ENCODE peak calls at places on chromosomes 5 and 9, in seven cellular contexts. One of them, this sample, is unnamed.

GRCh38 chr5:53249529-53249928 is 140.0 kb upstream of the MOCS2 start:
- DNase-seq in A673: no peak
- DNase-seq in AG04450: peak; percentile 91
- DNase-seq in cardiac muscle cell: peak; percentile 90
- DNase-seq in tibial nerve: no peak
- DNase-seq in Peyer's patch: no peak
- DNase-seq in kidney epithelial cell: peak; percentile 56
- DNase-seq in this sample: peak; percentile 69

GRCh38 chr9:17402309-17402708 is 176.6 kb upstream of the SH3GL2 start:
- DNase-seq in A673: peak; percentile 42
- DNase-seq in AG04450: no peak
- DNase-seq in cardiac muscle cell: peak; percentile 52
- DNase-seq in tibial nerve: no peak
- DNase-seq in Peyer's patch: no peak
- DNase-seq in kidney epithelial cell: no peak
- DNase-seq in this sample: peak; percentile 15

GRCh38 chr5:76083555-76084495 is 642 bp downstream of the SV2C start:
- DNase-seq in A673: peak; percentile 54
- DNase-seq in AG04450: no peak
- DNase-seq in cardiac muscle cell: peak; percentile 2
- DNase-seq in tibial nerve: no peak
- DNase-seq in Peyer's patch: no peak
- DNase-seq in kidney epithelial cell: no peak
- DNase-seq in this sample: no peak

GRCh38 chr9:78191931-78192330 is 43.9 kb upstream of the CEP78 start:
- DNase-seq in A673: no peak
- DNase-seq in AG04450: no peak
- DNase-seq in cardiac muscle cell: no peak
- DNase-seq in tibial nerve: no peak
- DNase-seq in Peyer's patch: no peak
- DNase-seq in kidney epithelial cell: no peak
- DNase-seq in this sample: no peak

GRCh38 chr5:109756543-109757186 is 66.9 kb downstream of the MAN2A1 start:
- DNase-seq in A673: no peak
- DNase-seq in AG04450: no peak
- DNase-seq in cardiac muscle cell: no peak
- DNase-seq in tibial nerve: no peak
- DNase-seq in Peyer's patch: no peak
- DNase-seq in kidney epithelial cell: no peak
- DNase-seq in this sample: no peak

GRCh38 chr5:163821142-163821541 is 315.7 kb downstream of the MAT2B start:
- DNase-seq in A673: no peak
- DNase-seq in AG04450: no peak
- DNase-seq in cardiac muscle cell: no peak
- DNase-seq in tibial nerve: no peak
- DNase-seq in Peyer's patch: no peak
- DNase-seq in kidney epithelial cell: no peak
- DNase-seq in this sample: no peak

GRCh38 chr9:128920381-128921058 is at the start of gene PHYHD1:
- DNase-seq in A673: peak; percentile 72
- DNase-seq in AG04450: no peak
- DNase-seq in cardiac muscle cell: peak; percentile 71
- DNase-seq in tibial nerve: peak; percentile 42
- DNase-seq in Peyer's patch: no peak
- DNase-seq in kidney epithelial cell: no peak
- DNase-seq in this sample: no peak

GRCh38 chr9:135905380-135906282 is 1.7 kb downstream of the CAMSAP1 start:
- DNase-seq in A673: no peak
- DNase-seq in AG04450: no peak
- DNase-seq in cardiac muscle cell: no peak
- DNase-seq in tibial nerve: no peak
- DNase-seq in Peyer's patch: peak; percentile 32
- DNase-seq in kidney epithelial cell: no peak
- DNase-seq in this sample: no peak

GRCh38 chr5:24167791-24168190 is 477.0 kb downstream of the CDH10 start:
- DNase-seq in A673: peak; percentile 33
- DNase-seq in AG04450: no peak
- DNase-seq in cardiac muscle cell: no peak
- DNase-seq in tibial nerve: no peak
- DNase-seq in Peyer's patch: no peak
- DNase-seq in kidney epithelial cell: peak; percentile 60
- DNase-seq in this sample: no peak

GRCh38 chr5:141373673-141374317 is at the start of gene PCDHGA6:
- DNase-seq in A673: peak; percentile 70
- DNase-seq in AG04450: no peak
- DNase-seq in cardiac muscle cell: peak; percentile 31
- DNase-seq in tibial nerve: no peak
- DNase-seq in Peyer's patch: no peak
- DNase-seq in kidney epithelial cell: no peak
- DNase-seq in this sample: no peak

GRCh38 chr5:132714456-132715307 is 22.7 kb downstream of the KIF3A start:
- DNase-seq in A673: no peak
- DNase-seq in AG04450: no peak
- DNase-seq in cardiac muscle cell: peak; percentile 17
- DNase-seq in tibial nerve: no peak
- DNase-seq in Peyer's patch: no peak
- DNase-seq in kidney epithelial cell: no peak
- DNase-seq in this sample: no peak
- TF ChIP-seq CTCF in A673: peak; percentile 67
- TF ChIP-seq CTCF in AG04450: peak; percentile 47
- TF ChIP-seq CTCF in cardiac muscle cell: peak; percentile 34
- TF ChIP-seq CTCF in tibial nerve: peak; percentile 37
- TF ChIP-seq CTCF in Peyer's patch: peak; percentile 50
- TF ChIP-seq CTCF in kidney epithelial cell: no peak
- TF ChIP-seq CTCF in this sample: peak; percentile 20

DNA sequence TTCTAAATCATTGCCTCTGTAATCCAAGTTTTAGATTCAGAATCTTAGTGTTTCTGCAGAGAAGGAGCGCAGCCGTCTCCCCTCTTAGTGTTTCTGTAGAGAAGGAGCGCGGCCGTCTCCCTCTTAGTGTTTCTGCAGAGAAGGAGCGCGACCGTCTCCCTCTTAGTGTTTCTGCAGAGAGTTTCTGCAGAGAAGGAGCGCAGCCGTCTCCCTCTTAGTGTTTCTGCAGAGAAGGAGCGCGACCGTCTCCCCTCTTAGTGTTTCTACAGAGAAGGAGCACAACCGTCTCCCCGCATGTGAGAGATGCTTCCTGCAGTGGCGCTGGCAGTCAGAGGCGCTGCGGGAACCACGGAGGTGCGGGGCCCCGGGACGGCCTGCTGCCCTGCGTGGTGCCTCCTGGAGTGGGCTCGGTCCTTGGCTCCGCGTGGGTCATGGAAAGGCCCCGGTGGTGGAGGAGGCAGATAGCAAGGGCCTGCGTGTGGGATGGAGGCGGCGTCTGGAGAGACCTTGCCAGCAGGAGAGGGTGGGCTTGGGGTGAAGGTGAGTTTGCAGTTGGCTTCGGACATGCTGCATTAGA is 10.9 kb downstream of the CEP72 start:
- DNase-seq in A673: no peak
- DNase-seq in AG04450: no peak
- DNase-seq in cardiac muscle cell: no peak
- DNase-seq in tibial nerve: no peak
- DNase-seq in Peyer's patch: no peak
- DNase-seq in kidney epithelial cell: no peak
- DNase-seq in this sample: no peak
- H3K4me3 ChIP-seq in A673: no peak overlapping the region
- H3K4me3 ChIP-seq in AG04450: no peak overlapping the region
- H3K4me3 ChIP-seq in cardiac muscle cell: no peak overlapping the region
- H3K4me3 ChIP-seq in tibial nerve: no peak overlapping the region
- H3K4me3 ChIP-seq in Peyer's patch: no peak overlapping the region
- H3K4me3 ChIP-seq in kidney epithelial cell: no peak overlapping the region
- H3K4me3 ChIP-seq in this sample: no peak overlapping the region

DNA sequence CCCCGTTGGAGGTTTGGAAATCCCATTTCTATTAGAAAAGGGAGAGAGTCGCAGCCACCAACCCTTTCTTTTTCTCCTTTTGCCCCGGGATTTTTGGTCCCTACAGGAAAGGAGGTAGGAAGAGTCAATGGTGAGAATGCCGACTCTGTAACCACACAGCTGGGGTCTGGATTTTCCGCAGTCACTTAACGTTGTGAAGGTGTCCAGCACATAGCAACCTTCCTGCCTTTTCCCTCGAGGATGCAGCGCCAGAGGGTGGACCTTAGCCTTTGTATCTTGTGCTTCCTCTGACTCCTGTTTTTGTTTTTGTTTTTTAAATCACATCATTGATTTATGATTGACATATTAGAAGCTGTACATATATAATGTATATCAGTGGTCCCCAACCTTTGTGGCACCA is 41.4 kb downstream of the TLR4 start:
- DNase-seq in A673: no peak
- DNase-seq in AG04450: no peak
- DNase-seq in cardiac muscle cell: no peak
- DNase-seq in tibial nerve: no peak
- DNase-seq in Peyer's patch: no peak
- DNase-seq in kidney epithelial cell: no peak
- DNase-seq in this sample: no peak
- TF ChIP-seq CTCF in A673: no peak
- TF ChIP-seq CTCF in AG04450: no peak
- TF ChIP-seq CTCF in cardiac muscle cell: no peak
- TF ChIP-seq CTCF in tibial nerve: no peak
- TF ChIP-seq CTCF in Peyer's patch: no peak
- TF ChIP-seq CTCF in kidney epithelial cell: no peak
- TF ChIP-seq CTCF in this sample: no peak

GRCh38 chr5:178248750-178249149 is 16.1 kb upstream of the PHYKPL start:
- DNase-seq in A673: no peak
- DNase-seq in AG04450: no peak
- DNase-seq in cardiac muscle cell: no peak
- DNase-seq in tibial nerve: no peak
- DNase-seq in Peyer's patch: no peak
- DNase-seq in kidney epithelial cell: no peak
- DNase-seq in this sample: no peak

GRCh38 chr5:178252258-178252657 is 19.7 kb upstream of the PHYKPL start:
- DNase-seq in A673: no peak
- DNase-seq in AG04450: no peak
- DNase-seq in cardiac muscle cell: no peak
- DNase-seq in tibial nerve: no peak
- DNase-seq in Peyer's patch: no peak
- DNase-seq in kidney epithelial cell: no peak
- DNase-seq in this sample: no peak

GRCh38 chr5:178247481-178248456 is 15.2 kb upstream of the PHYKPL start:
- DNase-seq in A673: no peak
- DNase-seq in AG04450: no peak
- DNase-seq in cardiac muscle cell: no peak
- DNase-seq in tibial nerve: no peak
- DNase-seq in Peyer's patch: no peak
- DNase-seq in kidney epithelial cell: no peak
- DNase-seq in this sample: no peak

GRCh38 chr5:178249191-178249989 is 16.8 kb upstream of the PHYKPL start:
- DNase-seq in A673: no peak
- DNase-seq in AG04450: no peak
- DNase-seq in cardiac muscle cell: peak; percentile 69
- DNase-seq in tibial nerve: no peak
- DNase-seq in Peyer's patch: no peak
- DNase-seq in kidney epithelial cell: no peak
- DNase-seq in this sample: no peak

GRCh38 chr5:178250263-178250662 is 17.7 kb upstream of the PHYKPL start:
- DNase-seq in A673: no peak
- DNase-seq in AG04450: no peak
- DNase-seq in cardiac muscle cell: no peak
- DNase-seq in tibial nerve: no peak
- DNase-seq in Peyer's patch: no peak
- DNase-seq in kidney epithelial cell: no peak
- DNase-seq in this sample: no peak
- H3K4me3 ChIP-seq in A673: no peak overlapping the region
- H3K4me3 ChIP-seq in AG04450: no peak overlapping the region
- H3K4me3 ChIP-seq in cardiac muscle cell: no peak overlapping the region
- H3K4me3 ChIP-seq in tibial nerve: no peak overlapping the region
- H3K4me3 ChIP-seq in Peyer's patch: no peak overlapping the region
- H3K4me3 ChIP-seq in kidney epithelial cell: no peak overlapping the region
- H3K4me3 ChIP-seq in this sample: no peak overlapping the region

GRCh38 chr9:121498487-121499176 is 1.0 kb downstream of the GGTA1 start:
- DNase-seq in A673: peak; percentile 47
- DNase-seq in AG04450: no peak
- DNase-seq in cardiac muscle cell: peak; percentile 67
- DNase-seq in tibial nerve: peak; percentile 39
- DNase-seq in Peyer's patch: no peak
- DNase-seq in kidney epithelial cell: no peak
- DNase-seq in this sample: no peak
- TF ChIP-seq CTCF in A673: peak; percentile 6
- TF ChIP-seq CTCF in AG04450: no peak
- TF ChIP-seq CTCF in cardiac muscle cell: no peak
- TF ChIP-seq CTCF in tibial nerve: no peak
- TF ChIP-seq CTCF in Peyer's patch: no peak
- TF ChIP-seq CTCF in kidney epithelial cell: no peak
- TF ChIP-seq CTCF in this sample: no peak

DNA sequence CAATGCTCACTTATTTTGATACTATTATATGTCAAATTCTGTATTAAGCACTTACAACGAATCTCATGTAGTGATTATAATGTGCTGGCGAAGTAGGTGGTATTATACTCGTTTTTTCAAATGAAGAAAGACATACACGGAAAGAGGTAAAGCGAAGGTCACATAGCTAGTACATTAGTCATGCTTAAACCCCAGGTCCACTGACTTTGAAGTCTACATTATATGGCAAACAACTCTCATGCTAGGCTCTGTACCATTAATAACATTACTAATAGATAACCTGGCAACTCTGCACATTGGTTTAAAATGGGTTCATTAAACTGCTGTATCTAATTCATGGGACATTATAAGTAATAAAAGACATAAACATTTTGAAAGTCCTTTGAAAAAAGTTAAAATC is 21.3 kb downstream of the FYB1 start:
- DNase-seq in A673: no peak
- DNase-seq in AG04450: no peak
- DNase-seq in cardiac muscle cell: no peak
- DNase-seq in tibial nerve: no peak
- DNase-seq in Peyer's patch: no peak
- DNase-seq in kidney epithelial cell: peak; percentile 19
- DNase-seq in this sample: no peak
- H3K4me3 ChIP-seq in A673: no peak overlapping the region
- H3K4me3 ChIP-seq in AG04450: no peak overlapping the region
- H3K4me3 ChIP-seq in cardiac muscle cell: no peak overlapping the region
- H3K4me3 ChIP-seq in tibial nerve: no peak overlapping the region
- H3K4me3 ChIP-seq in Peyer's patch: peak overlapping the region; percentile 30
- H3K4me3 ChIP-seq in kidney epithelial cell: no peak overlapping the region
- H3K4me3 ChIP-seq in this sample: no peak overlapping the region

GRCh38 chr9:38417003-38417965 is 7.0 kb downstream of the IGFBPL1 start:
- DNase-seq in A673: peak; percentile 68
- DNase-seq in AG04450: no peak
- DNase-seq in cardiac muscle cell: no peak
- DNase-seq in tibial nerve: no peak
- DNase-seq in Peyer's patch: no peak
- DNase-seq in kidney epithelial cell: no peak
- DNase-seq in this sample: no peak
- TF ChIP-seq CTCF in A673: peak; percentile 84
- TF ChIP-seq CTCF in AG04450: peak; percentile 44
- TF ChIP-seq CTCF in cardiac muscle cell: peak; percentile 62
- TF ChIP-seq CTCF in tibial nerve: no peak
- TF ChIP-seq CTCF in Peyer's patch: no peak
- TF ChIP-seq CTCF in kidney epithelial cell: peak; percentile 69
- TF ChIP-seq CTCF in this sample: peak; percentile 69